ENCODE peak calls at places on chromosomes 16 and 17, in five cellular contexts. A is lower lobe of right lung; T is effector memory CD4-positive, alpha-beta T cell; K is tibial artery; D is mesenchymal stem cell. I is an unnamed sample.

GRCh38 chr17:43540821-43541674 is 5.1 kb downstream of the ETV4 start:
- DNase-seq in D (peak; percentile 51), A (no peak), K (no peak), T (no peak), I (no peak)

GRCh38 chr17:6551909-6552768 is 4.2 kb downstream of the PITPNM3 start:
- DNase-seq in T (no peak), K (no peak), A (peak; percentile 87), D (no peak), I (no peak)

GRCh38 chr16:86995456-86995855 is 321.7 kb downstream of the C16orf95 start:
- DNase-seq in A (no peak), D (no peak), K (peak; percentile 40), T (no peak), I (no peak)

GRCh38 chr17:60528828-60529227 is 2.8 kb upstream of the APPBP2 start:
- DNase-seq in T (no peak), A (no peak), K (no peak), D (no peak), I (no peak)

GRCh38 chr17:50014471-50015088 is 19.6 kb upstream of the DLX3 start:
- DNase-seq in D (no peak), K (no peak), T (no peak), A (no peak), I (no peak)

GRCh38 chr17:21330436-21331160 is 45.6 kb upstream of the KCNJ12 start:
- DNase-seq in A (peak; percentile 36), T (no peak), K (peak; percentile 37), D (no peak), I (peak; percentile 52)

GRCh38 chr17:73663614-73664013 is 19.4 kb upstream of the SDK2 start:
- DNase-seq in D (no peak), K (no peak), A (no peak), T (no peak), I (no peak)

GRCh38 chr17:82345151-82345976 is 11.8 kb upstream of the SECTM1 start:
- DNase-seq in K (no peak), A (peak; percentile 41), D (no peak), T (no peak), I (no peak)

GRCh38 chr17:75976175-75976848 is 2.7 kb downstream of the ACOX1 start:
- DNase-seq in A (no peak), D (no peak), T (no peak), K (no peak), I (no peak)

GRCh38 chr17:74096456-74096855 is 107.0 kb upstream of the RPL38 start:
- DNase-seq in T (no peak), K (no peak), D (no peak), A (no peak), I (no peak)

GRCh38 chr16:3014971-3015370 is 2.2 kb downstream of the CLDN9 start:
- DNase-seq in A (no peak), D (no peak), T (no peak), K (no peak), I (no peak)

GRCh38 chr16:3013491-3013951 is 798 bp downstream of the CLDN9 start:
- DNase-seq in A (no peak), D (no peak), K (no peak), T (no peak), I (no peak)

GRCh38 chr16:3012828-3013420 is at the start of gene CLDN9:
- DNase-seq in K (no peak), T (no peak), D (no peak), A (no peak), I (no peak)

GRCh38 chr16:3015865-3016521 is 2.0 kb downstream of the CLDN6 start:
- DNase-seq in A (no peak), T (no peak), K (no peak), D (no peak), I (no peak)

GRCh38 chr16:3013998-3014690 is 1.4 kb downstream of the CLDN9 start:
- DNase-seq in A (no peak), K (no peak), T (no peak), D (no peak), I (no peak)
- H3K27me3 ChIP-seq in A (peaks cover 61% of the 10 kb centered on the region), K (peaks cover 70% of the 10 kb centered on the region), T (peaks cover 8% of the 10 kb centered on the region), D (peaks cover 75% of the 10 kb centered on the region), I (no peaks in the 10 kb centered on the region)

DNA sequence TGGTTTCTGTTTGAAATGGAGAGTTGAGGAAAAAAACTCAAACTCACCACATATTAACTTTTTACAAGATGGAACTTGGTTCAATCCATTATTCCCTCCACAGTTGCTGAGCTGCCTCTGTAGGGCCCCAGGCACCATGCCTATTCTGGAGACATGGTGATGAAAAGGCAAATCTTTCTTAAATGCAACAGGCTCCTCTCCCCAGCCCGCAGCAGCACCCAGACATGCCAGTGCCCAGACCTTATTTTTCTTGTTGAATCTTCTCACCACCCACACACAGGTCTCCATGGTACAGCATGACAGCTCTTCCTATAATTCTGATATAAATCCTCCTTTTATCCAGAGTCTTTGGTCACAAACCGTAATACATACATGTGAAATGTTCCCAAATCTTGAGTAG is 7.6 kb downstream of the CYTH1 start:
- DNase-seq in A (no peak), D (no peak), T (no peak), K (no peak), I (no peak)
- H3K27ac ChIP-seq in A (peak overlapping the region; percentile 61), D (no peak overlapping the region), T (peak overlapping the region; percentile 95), K (peak overlapping the region; percentile 29), I (no peak overlapping the region)

GRCh38 chr17:57158296-57158695 is 73.2 kb downstream of the AKAP1 start:
- DNase-seq in T (no peak), A (no peak), K (no peak), D (no peak), I (no peak)

GRCh38 chr17:57154896-57155295 is 69.8 kb downstream of the AKAP1 start:
- DNase-seq in K (no peak), T (no peak), D (no peak), A (no peak), I (no peak)

GRCh38 chr17:57158795-57159194 is 73.7 kb downstream of the AKAP1 start:
- DNase-seq in A (no peak), T (no peak), K (no peak), D (no peak), I (no peak)

GRCh38 chr17:57151798-57152197 is 66.8 kb downstream of the AKAP1 start:
- DNase-seq in A (no peak), K (no peak), T (no peak), D (no peak), I (no peak)

DNA sequence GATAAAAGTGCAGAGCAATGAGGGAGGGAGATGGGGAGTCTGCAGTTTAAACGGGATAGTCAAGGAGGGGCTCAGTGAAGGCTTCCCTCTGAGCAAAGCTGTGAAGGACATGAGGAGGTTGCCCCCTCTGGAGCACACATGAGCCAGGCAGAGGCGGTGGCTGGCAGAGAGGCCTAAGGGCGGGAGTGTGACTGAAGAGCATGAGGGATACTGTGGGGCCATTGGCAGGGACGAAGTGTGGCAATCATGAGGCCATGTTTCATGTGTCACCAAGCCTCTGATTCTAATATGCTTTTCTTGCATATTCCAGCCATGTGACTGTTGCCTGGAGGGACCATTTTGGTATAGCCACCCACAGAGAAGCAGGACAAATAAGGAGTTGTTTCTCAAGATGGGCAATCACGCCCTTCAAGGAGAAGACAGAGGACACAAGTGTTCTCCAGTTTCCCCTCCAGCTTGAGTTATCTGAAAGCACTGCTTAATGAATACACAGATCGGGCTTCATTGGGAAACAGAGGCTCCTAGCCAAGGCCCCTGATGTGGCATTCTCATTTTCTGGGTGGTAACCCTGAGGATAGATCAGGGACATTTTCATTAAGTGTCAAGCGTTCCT is 68.0 kb downstream of the AKAP1 start:
- DNase-seq in K (no peak), A (no peak), T (no peak), D (no peak), I (no peak)
- H3K4me3 ChIP-seq in K (no peak overlapping the region), A (no peak overlapping the region), T (no peak overlapping the region), D (no peak overlapping the region), I (no peak overlapping the region)

DNA sequence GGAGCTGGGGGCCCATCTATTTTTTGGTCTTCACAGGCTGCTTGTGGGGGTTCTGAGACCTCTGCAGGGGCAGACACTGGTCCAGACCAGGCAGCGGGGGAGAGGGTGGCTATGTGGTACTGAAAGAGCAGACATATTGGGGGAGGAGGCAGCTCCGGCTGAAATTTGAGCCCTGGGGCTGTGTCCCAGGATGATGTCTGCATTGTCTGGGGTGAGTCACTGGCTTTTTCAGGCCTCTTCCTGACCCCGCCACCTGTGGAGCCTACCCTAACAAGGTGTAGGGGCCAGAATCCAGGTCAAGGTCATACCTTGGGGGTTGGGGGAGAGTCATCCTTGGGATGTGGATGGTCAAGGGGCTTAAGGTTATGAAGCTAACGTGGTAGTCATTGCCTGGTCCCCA is 2.4 kb downstream of the CORO6 start:
- DNase-seq in A (no peak), D (no peak), K (peak; percentile 62), T (no peak), I (no peak)
- H3K27me3 ChIP-seq in A (peaks cover 11% of the 10 kb centered on the region), D (peaks cover 8% of the 10 kb centered on the region), K (peaks cover 6% of the 10 kb centered on the region), T (no peaks in the 10 kb centered on the region), I (no peaks in the 10 kb centered on the region)